ENCODE peak calls at places on chromosomes 1 and 21, in nine cellular contexts. T is EH; Y is H54; U is stimulated activated CD4-positive, alpha-beta T cell treated with anti-CD3 and anti-CD28 coated beads, Interleukin-15, amount 100 ng/mL, for 1 hour; G is NCI-H1105 treated with DMSO at 0.1 percent for 48 hours; Q is bronchial epithelial cell; A is AG09319; M is Panc1; K is CD8-positive, alpha-beta T cell. X is an unnamed sample.
A peak's percentile ranks its signal among the peaks of the same experiment; 100 is the strongest.

GRCh38 chr1:43548285-43549271 is 17.9 kb downstream of the PTPRF start:
- DNase-seq in T (no peak), U (no peak), K (no peak), Y (no peak), M (no peak), A (no peak), G (no peak), Q (peak; percentile 93), X (no peak)

GRCh38 chr1:7389201-7389785 is 381.8 kb upstream of the VAMP3 start:
- DNase-seq in U (no peak), Q (no peak), Y (no peak), T (no peak), G (no peak), A (no peak), K (no peak), M (no peak), X (peak; percentile 77)

GRCh38 chr1:28126778-28127430 is 38.5 kb upstream of the EYA3 start:
- DNase-seq in G (no peak), K (no peak), T (no peak), Q (no peak), M (no peak), A (no peak), Y (no peak), U (no peak), X (no peak)

GRCh38 chr1:15475737-15476314 is at the start of gene CELA2B:
- DNase-seq in Y (no peak), G (no peak), A (no peak), M (no peak), T (no peak), U (no peak), K (no peak), Q (no peak), X (no peak)

GRCh38 chr1:212037900-212038299 is 2.4 kb downstream of the DTL start:
- DNase-seq in Q (peak; percentile 74), K (no peak), Y (no peak), U (no peak), M (no peak), A (no peak), T (no peak), G (no peak), X (no peak)

GRCh38 chr1:77084457-77084856 is 134.8 kb downstream of the PIGK start:
- DNase-seq in U (no peak), G (no peak), A (no peak), Y (no peak), Q (no peak), T (no peak), K (no peak), M (no peak), X (no peak)

GRCh38 chr1:36108314-36108713 is 16.7 kb downstream of the COL8A2 start:
- DNase-seq in Q (peak; percentile 22), G (no peak), U (no peak), Y (no peak), T (peak; percentile 93), A (no peak), M (no peak), K (no peak), X (no peak)

GRCh38 chr1:92439291-92439690 is 47.4 kb downstream of the GFI1 start:
- DNase-seq in M (no peak), T (no peak), Y (no peak), A (no peak), K (no peak), U (no peak), Q (no peak), G (no peak), X (no peak)

GRCh38 chr21:19489930-19490329 is 1086.3 kb upstream of the TMPRSS15 start:
- DNase-seq in T (no peak), A (no peak), G (no peak), M (no peak), K (no peak), U (no peak), Y (no peak), Q (no peak), X (no peak)

GRCh38 chr1:235011064-235011598 is 117.5 kb downstream of the TOMM20 start:
- DNase-seq in G (no peak), U (no peak), K (no peak), Q (no peak), Y (no peak), M (no peak), A (no peak), T (no peak), X (no peak)

GRCh38 chr1:46622341-46622740 is 5.7 kb upstream of the MOB3C start:
- DNase-seq in Q (peak; percentile 48), M (no peak), A (no peak), K (no peak), T (peak; percentile 85), Y (no peak), U (no peak), G (peak; percentile 50), X (no peak)

GRCh38 chr1:20323613-20323920 is 32.9 kb downstream of the VWA5B1 start:
- DNase-seq in M (no peak), U (no peak), K (no peak), G (no peak), Y (no peak), T (no peak), A (no peak), Q (no peak), X (no peak)

GRCh38 chr1:226870323-226871046 is at the start of gene PSEN2:
- DNase-seq in M (no peak), G (peak; percentile 40), Y (peak; percentile 75), K (peak; percentile 44), Q (peak; percentile 12), U (peak; percentile 25), T (peak; percentile 67), A (no peak), X (peak; percentile 92)

GRCh38 chr1:198876371-198876871 is 237.6 kb downstream of the PTPRC start:
- DNase-seq in Y (no peak), A (no peak), G (peak; percentile 88), U (no peak), Q (no peak), T (no peak), K (no peak), M (no peak), X (no peak)